ENCODE peak calls at places on chromosomes 4 and X, in nine cellular contexts. Q, D, J, A, T, H, K, M and O are unnamed samples.

GRCh38 chrX:119503484-119503861 is 35.2 kb downstream of the SLC25A5 start:
- DNase-seq in D (peak; percentile 47), M (peak; percentile 78), T (peak; percentile 84), K (no peak), Q (peak; percentile 65), H (no peak), A (peak; percentile 65), J (peak; percentile 86), O (peak; percentile 88)

GRCh38 chrX:40247848-40248622 is 150.3 kb upstream of the BCOR start:
- DNase-seq in K (no peak), M (no peak), T (no peak), J (no peak), Q (no peak), A (no peak), H (no peak), D (no peak), O (no peak)

GRCh38 chrX:97524997-97525396 is 641.3 kb downstream of the RPA4 start:
- DNase-seq in H (no peak), K (no peak), D (no peak), J (no peak), A (no peak), T (no peak), M (no peak), Q (no peak), O (peak; percentile 17)

GRCh38 chr4:165839615-165840333 is 33.3 kb upstream of the TLL1 start:
- DNase-seq in M (no peak), K (no peak), D (no peak), Q (no peak), T (no peak), A (no peak), H (no peak), J (no peak), O (no peak)

GRCh38 chr4:124429746-124430250 is 282.7 kb downstream of the ANKRD50 start:
- DNase-seq in M (no peak), T (no peak), J (peak; percentile 46), Q (no peak), A (no peak), H (no peak), D (no peak), K (no peak), O (no peak)

GRCh38 chr4:151417766-151418376 is 8.9 kb downstream of the FHIP1A start:
- DNase-seq in A (no peak), H (no peak), D (no peak), M (no peak), Q (no peak), J (no peak), K (no peak), T (no peak), O (no peak)

GRCh38 chrX:123665197-123665596 is 67.7 kb downstream of the THOC2 start:
- DNase-seq in J (peak; percentile 52), D (no peak), M (peak; percentile 4), K (no peak), T (no peak), A (no peak), Q (no peak), H (no peak), O (peak; percentile 4)

GRCh38 chr4:3062466-3062865 is 11.9 kb downstream of the HTT-AS start:
- DNase-seq in H (no peak), T (no peak), A (no peak), K (no peak), D (no peak), Q (no peak), M (no peak), J (peak; percentile 90), O (peak; percentile 34)

GRCh38 chr4:150750824-150751223 is 168.9 kb downstream of the MAB21L2 start:
- DNase-seq in K (no peak), Q (no peak), H (no peak), A (no peak), D (no peak), J (no peak), M (no peak), T (no peak), O (no peak)

GRCh38 chr4:126708716-126709115 is 924.0 kb upstream of the INTU start:
- DNase-seq in K (no peak), D (no peak), A (no peak), J (peak; percentile 10), H (no peak), Q (no peak), M (no peak), T (no peak), O (no peak)

GRCh38 chr4:80374180-80374579 is 38.6 kb downstream of the CFAP299 start:
- DNase-seq in M (no peak), J (no peak), A (no peak), T (no peak), D (no peak), H (no peak), Q (no peak), K (no peak), O (no peak)

GRCh38 chr4:3862640-3863420 is 96.6 kb downstream of the ADRA2C start:
- DNase-seq in Q (peak; percentile 45), M (no peak), T (no peak), H (no peak), D (no peak), K (no peak), A (no peak), J (no peak), O (no peak)

GRCh38 chr4:116389139-116389538 is 696.2 kb downstream of the TRAM1L1 start:
- DNase-seq in K (no peak), H (no peak), D (no peak), Q (no peak), J (no peak), M (no peak), A (no peak), T (no peak), O (no peak)

GRCh38 chrX:55056820-55057690 is 17.8 kb upstream of the PAGE2B start:
- DNase-seq in J (peak; percentile 75), A (no peak), K (no peak), T (no peak), M (no peak), H (no peak), Q (no peak), D (no peak), O (peak; percentile 33)

GRCh38 chrX:10570601-10571000 is 49.8 kb downstream of the MID1 start:
- DNase-seq in T (no peak), J (peak; percentile 52), M (no peak), A (no peak), D (no peak), H (no peak), K (no peak), Q (no peak), O (no peak)

GRCh38 chr4:83107636-83108035 is 6.9 kb downstream of the PLAC8 start:
- DNase-seq in D (no peak), H (no peak), J (no peak), Q (no peak), T (no peak), K (no peak), M (no peak), A (no peak), O (no peak)

DNA sequence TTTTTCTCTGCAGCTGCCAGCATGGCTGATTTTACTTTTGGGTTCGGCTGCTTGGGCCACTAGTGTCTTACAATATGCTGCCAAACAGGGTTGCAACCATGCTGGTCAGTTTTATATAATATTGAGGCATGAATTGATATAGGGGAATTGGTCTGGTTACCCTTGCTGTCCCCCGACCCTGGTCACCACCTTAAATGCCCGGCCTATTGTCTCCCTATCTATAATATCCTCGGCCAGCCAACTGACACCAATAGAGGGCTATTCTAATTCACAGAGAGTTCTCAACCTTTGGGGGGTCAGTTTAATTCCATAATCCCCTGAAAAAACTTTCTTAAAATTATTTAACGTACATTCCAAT is 28.7 kb downstream of the SULT1E1 start:
- DNase-seq in D (no peak), J (no peak), T (no peak), K (no peak), A (no peak), H (no peak), Q (no peak), M (no peak), O (no peak)
- H3K4me3 ChIP-seq in D (no peak overlapping the region), J (no peak overlapping the region), T (no peak overlapping the region), K (peak overlapping the region; percentile 17), A (no peak overlapping the region), H (peak overlapping the region; percentile 36), Q (peak overlapping the region; percentile 7), M (no peak overlapping the region), O (no peak overlapping the region)

GRCh38 chrX:120769576-120770341 is 105.9 kb downstream of the CT47B1 start:
- DNase-seq in M (peak; percentile 68), K (peak; percentile 16), T (no peak), Q (no peak), H (no peak), D (no peak), A (no peak), J (peak; percentile 68), O (peak; percentile 66)
- TF ChIP-seq CTCF in M (peak; percentile 12), K (no peak), T (peak; percentile 30), Q (peak; percentile 9), H (peak; percentile 24), D (no peak), A (peak; percentile 26), J (peak; percentile 33), O (peak; percentile 39)

GRCh38 chr4:157984285-157984911 is 188.4 kb downstream of the GASK1B start:
- DNase-seq in H (no peak), T (no peak), D (no peak), J (no peak), K (no peak), M (no peak), Q (no peak), A (no peak), O (no peak)

GRCh38 chr4:157983300-157983699 is 189.5 kb downstream of the GASK1B start:
- DNase-seq in H (no peak), K (no peak), T (no peak), A (no peak), Q (no peak), M (no peak), D (no peak), J (no peak), O (no peak)

GRCh38 chr4:157977086-157977485 is 195.7 kb downstream of the GASK1B start:
- DNase-seq in M (peak; percentile 12), T (no peak), A (no peak), Q (no peak), J (peak; percentile 25), K (no peak), D (no peak), H (no peak), O (no peak)

GRCh38 chr4:157980158-157980557 is 192.7 kb downstream of the GASK1B start:
- DNase-seq in M (no peak), D (no peak), H (no peak), T (no peak), K (no peak), J (no peak), A (no peak), Q (no peak), O (no peak)

GRCh38 chr4:157978680-157979361 is 194.0 kb downstream of the GASK1B start:
- DNase-seq in H (no peak), T (no peak), Q (no peak), D (peak; percentile 8), M (peak; percentile 47), J (peak; percentile 79), K (peak; percentile 10), A (peak; percentile 34), O (peak; percentile 74)
- H3K4me3 ChIP-seq in H (no peak overlapping the region), T (no peak overlapping the region), Q (no peak overlapping the region), D (no peak overlapping the region), M (no peak overlapping the region), J (no peak overlapping the region), K (no peak overlapping the region), A (no peak overlapping the region), O (no peak overlapping the region)

DNA sequence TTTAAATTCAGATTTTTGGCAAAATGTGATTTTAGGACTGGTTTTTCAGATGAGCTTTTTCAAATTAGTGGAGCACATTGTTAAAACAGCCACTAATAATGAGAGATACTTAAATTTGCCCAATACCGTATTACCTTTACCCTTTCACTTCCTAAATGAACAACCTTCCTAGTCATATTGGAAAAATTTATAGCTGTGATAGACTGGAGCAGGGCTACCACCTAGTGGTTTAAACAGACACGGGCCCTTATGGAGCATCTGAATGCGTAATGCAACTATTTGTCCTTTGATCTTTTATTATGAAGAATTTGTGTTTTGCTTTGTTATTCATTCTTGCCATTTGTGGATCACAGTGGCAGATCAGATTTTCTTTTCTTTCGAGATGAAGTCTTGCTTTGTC is 72.7 kb downstream of the KDM6A start:
- DNase-seq in T (no peak), D (no peak), J (peak; percentile 7), H (no peak), K (peak; percentile 12), M (no peak), A (no peak), Q (no peak), O (no peak)
- TF ChIP-seq CTCF in T (no peak), D (peak; percentile 12), J (peak; percentile 13), H (no peak), K (no peak), M (no peak), A (peak; percentile 51), Q (peak; percentile 28), O (peak; percentile 1)